ENCODE peak calls at places on chromosomes 16 and 17, in seven cellular contexts. D, Q, W, S, Z, V and U are unnamed samples. For H3K9me3, the result is how much of the 10 kb centered on the place peaks cover.

GRCh38 chr17:32015245-32016013 is 8.2 kb downstream of the LRRC37B start:
- DNase-seq in D (no peak), Q (no peak), W (no peak), S (no peak), Z (peak), V (no peak), U (no peak)

GRCh38 chr17:27438631-27439030 is 17.6 kb upstream of the KSR1 start:
- DNase-seq in D (no peak), Q (no peak), W (no peak), S (no peak), Z (no peak), V (no peak), U (no peak)

GRCh38 chr16:84357191-84357651 is 11.1 kb upstream of the ATP2C2 start:
- DNase-seq in D (no peak), Q (no peak), W (no peak), S (no peak), Z (peak), V (no peak), U (no peak)

GRCh38 chr17:81157848-81158687 is 7.2 kb upstream of the PVALEF start:
- DNase-seq in D (no peak), Q (no peak), W (no peak), S (no peak), Z (no peak), V (no peak), U (no peak)

GRCh38 chr16:11155284-11155806 is 100.7 kb downstream of the SOCS1 start:
- DNase-seq in D (no peak), Q (no peak), W (no peak), S (no peak), Z (peak), V (peak), U (no peak)

GRCh38 chr16:56195151-56195550 is 3.9 kb downstream of the GNAO1 start:
- DNase-seq in D (no peak), Q (no peak), W (no peak), S (no peak), Z (peak), V (no peak), U (no peak)

GRCh38 chr16:25020112-25020591 is 5.0 kb upstream of the ARHGAP17 start:
- DNase-seq in D (no peak), Q (no peak), W (no peak), S (no peak), Z (no peak), V (no peak), U (no peak)

GRCh38 chr17:1485311-1485747 is 7.2 kb downstream of the MYO1C start:
- DNase-seq in D (peak), Q (peak), W (no peak), S (no peak), Z (peak), V (no peak), U (peak)

GRCh38 chr16:50888486-50889261 is 146.8 kb downstream of the CYLD start:
- DNase-seq in D (no peak), Q (no peak), W (no peak), S (no peak), Z (no peak), V (no peak), U (peak)

GRCh38 chr17:64694207-64694606 is 32.1 kb upstream of the SMURF2 start:
- DNase-seq in D (no peak), Q (peak), W (no peak), S (peak), Z (peak), V (no peak), U (peak)

GRCh38 chr16:86990451-86990850 is 326.7 kb downstream of the C16orf95 start:
- DNase-seq in D (no peak), Q (no peak), W (no peak), S (no peak), Z (no peak), V (no peak), U (no peak)

GRCh38 chr17:27535178-27535928 is 79.1 kb downstream of the KSR1 start:
- DNase-seq in D (no peak), Q (no peak), W (no peak), S (no peak), Z (no peak), V (no peak), U (no peak)

GRCh38 chr16:72995151-72995881 is 52.6 kb downstream of the ZFHX3 start:
- DNase-seq in D (peak), Q (no peak), W (no peak), S (no peak), Z (no peak), V (no peak), U (peak)

GRCh38 chr17:1162116-1162855 is 17.5 kb downstream of the ABR start:
- DNase-seq in D (no peak), Q (no peak), W (no peak), S (no peak), Z (no peak), V (no peak), U (no peak)

GRCh38 chr16:87416826-87417471 is 24.8 kb downstream of the MAP1LC3B start:
- DNase-seq in D (peak), Q (no peak), W (no peak), S (peak), Z (peak), V (no peak), U (no peak)

GRCh38 chr17:13941781-13942180 is 127.5 kb upstream of the COX10 start:
- DNase-seq in D (no peak), Q (no peak), W (no peak), S (no peak), Z (no peak), V (no peak), U (no peak)

GRCh38 chr17:979211-979538 is 401 bp downstream of the NXN start:
- DNase-seq in D (no peak), Q (no peak), W (no peak), S (no peak), Z (no peak), V (no peak), U (no peak)

GRCh38 chr16:66521951-66522771 is 27.8 kb downstream of the TK2 start:
- DNase-seq in D (no peak), Q (no peak), W (peak), S (no peak), Z (peak), V (no peak), U (no peak)

GRCh38 chr16:3655791-3656490 is 1.4 kb downstream of the DNASE1 start:
- DNase-seq in D (no peak), Q (no peak), W (no peak), S (no peak), Z (no peak), V (no peak), U (no peak)

GRCh38 chr17:82232322-82232785 is 3.5 kb downstream of the SLC16A3 start:
- DNase-seq in D (no peak), Q (peak), W (no peak), S (no peak), Z (no peak), V (no peak), U (peak)

GRCh38 chr16:51150894-51151320 is at the start of gene SALL1:
- DNase-seq in D (peak), Q (no peak), W (no peak), S (no peak), Z (no peak), V (no peak), U (no peak)

GRCh38 chr16:77647726-77648125 is 74.6 kb upstream of the NUDT7 start:
- DNase-seq in D (no peak), Q (no peak), W (no peak), S (no peak), Z (no peak), V (no peak), U (no peak)

GRCh38 chr17:18201108-18201507 is 17.5 kb downstream of the ALKBH5 start:
- DNase-seq in D (no peak), Q (no peak), W (no peak), S (no peak), Z (no peak), V (no peak), U (no peak)

GRCh38 chr17:5785343-5785742 is 201.0 kb upstream of the NLRP1 start:
- DNase-seq in D (no peak), Q (no peak), W (no peak), S (no peak), Z (no peak), V (no peak), U (no peak)

GRCh38 chr17:10646393-10646990 is 10.6 kb downstream of the MYH3 start:
- DNase-seq in D (peak), Q (peak), W (peak), S (peak), Z (peak), V (peak), U (no peak)

GRCh38 chr17:67912088-67912487 is 84.2 kb downstream of the C17orf58 start:
- DNase-seq in D (no peak), Q (no peak), W (no peak), S (no peak), Z (no peak), V (no peak), U (no peak)

GRCh38 chr17:67911038-67911782 is 85.1 kb downstream of the C17orf58 start:
- DNase-seq in D (no peak), Q (no peak), W (no peak), S (no peak), Z (no peak), V (no peak), U (no peak)

GRCh38 chr17:67912656-67913055 is 83.6 kb downstream of the C17orf58 start:
- DNase-seq in D (no peak), Q (no peak), W (no peak), S (no peak), Z (no peak), V (no peak), U (no peak)
- H3K9me3 ChIP-seq in D (under half), Q (under half), W (under half), S (under half), Z (under half), V (under half), U (under half)

DNA sequence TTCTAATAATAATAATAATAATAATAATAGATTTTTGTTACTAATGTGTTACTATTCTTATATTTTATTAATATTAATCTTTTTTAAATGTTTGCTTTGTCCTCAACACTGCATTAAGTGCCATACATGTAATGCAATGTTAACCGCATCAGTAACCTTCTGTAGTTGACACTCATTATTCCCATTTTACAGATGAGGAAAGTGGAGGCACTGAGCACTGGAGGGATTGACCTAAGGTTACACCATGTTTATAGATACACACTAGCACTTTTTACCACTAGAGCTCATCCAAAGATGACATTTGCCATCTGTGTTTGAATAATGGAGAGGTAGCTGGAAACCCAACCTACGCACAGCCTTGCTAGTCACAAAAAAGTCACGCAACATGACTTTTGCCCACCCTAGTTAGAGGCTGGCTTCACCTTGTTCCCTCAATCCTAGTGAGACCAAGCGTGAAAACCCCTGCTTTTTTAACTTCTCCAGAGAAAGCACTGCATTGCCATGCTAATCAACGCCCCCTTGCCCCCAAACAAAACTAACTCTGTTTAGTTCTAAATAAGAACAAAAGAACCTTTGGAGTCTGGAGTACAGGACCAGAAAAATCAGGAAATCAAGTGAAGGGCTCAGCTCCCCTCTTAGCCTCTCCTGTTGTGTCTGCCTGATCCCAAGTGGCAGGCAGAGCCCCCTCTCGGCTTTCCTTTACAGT is 2.3 kb downstream of the ARSG start:
- DNase-seq in D (peak), Q (no peak), W (no peak), S (no peak), Z (no peak), V (no peak), U (no peak)
- H3K4me3 ChIP-seq in D (no peak), Q (no peak), W (no peak), S (no peak), Z (no peak), V (no peak), U (no peak)

DNA sequence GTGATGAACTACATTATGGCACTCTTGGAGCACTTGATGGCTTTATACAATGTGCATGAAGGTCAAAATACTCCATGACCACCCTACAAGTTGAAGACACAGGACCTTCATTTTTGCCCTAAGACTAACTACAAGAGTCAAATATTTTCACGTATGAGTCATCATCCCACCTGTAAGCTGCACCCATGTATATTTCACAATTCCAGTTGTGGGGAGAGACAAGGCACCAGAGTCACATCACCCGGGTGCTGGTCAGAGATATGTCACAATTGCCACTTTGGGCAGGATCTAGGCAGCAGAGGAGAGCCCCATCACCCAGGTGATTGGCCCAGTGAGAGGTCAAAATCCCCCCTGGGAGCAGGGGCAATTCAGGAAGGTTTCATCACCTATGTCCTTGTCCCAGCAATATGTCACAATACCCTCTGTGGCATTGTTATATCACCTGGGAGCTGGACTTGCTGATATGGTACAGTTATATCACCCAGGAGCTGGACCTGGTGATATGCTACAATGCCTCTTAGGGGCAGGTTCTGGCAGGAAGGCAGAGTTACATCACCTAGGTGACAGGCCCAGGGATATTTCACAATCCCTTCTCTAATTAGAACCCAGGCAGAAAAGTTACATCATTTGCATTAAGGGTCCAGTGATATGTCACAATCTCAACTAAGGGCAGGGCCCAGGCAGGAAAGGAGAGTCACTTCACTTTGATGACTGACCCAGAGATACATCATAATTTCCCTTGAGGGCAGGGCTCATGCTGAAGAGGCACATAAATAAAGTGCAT is 1839.2 kb downstream of the TP53TG3F start:
- DNase-seq in D (no peak), Q (no peak), W (no peak), S (no peak), Z (no peak), V (no peak), U (no peak)
- H3K9me3 ChIP-seq in D (under half), Q (under half), W (under half), S (under half), Z (under half), V (under half), U (under half)

DNA sequence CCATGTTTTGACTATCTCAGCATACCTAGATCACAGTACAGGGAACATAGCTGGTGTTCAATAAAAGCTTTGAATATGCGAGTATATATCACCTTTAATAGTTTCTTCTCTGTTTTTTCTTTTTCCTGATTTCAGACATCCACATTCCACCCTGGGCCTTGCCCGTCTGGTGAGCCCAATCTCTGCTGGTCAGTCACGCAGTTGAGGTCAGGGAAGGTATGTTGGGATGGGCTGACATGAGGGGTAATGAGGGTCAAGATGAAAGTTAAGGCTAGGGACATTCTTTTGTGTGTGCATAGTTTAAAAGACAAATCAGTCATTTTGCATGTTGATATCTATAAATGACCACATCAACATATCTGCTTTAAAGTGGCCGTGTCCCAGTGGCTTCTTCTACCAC is 33.1 kb downstream of the KCNJ16 start:
- DNase-seq in D (no peak), Q (no peak), W (no peak), S (no peak), Z (no peak), V (no peak), U (no peak)
- H3K4me3 ChIP-seq in D (no peak), Q (no peak), W (no peak), S (no peak), Z (no peak), V (no peak), U (no peak)

GRCh38 chr16:8138666-8139065 is 451.6 kb downstream of the TMEM114 start:
- DNase-seq in D (no peak), Q (no peak), W (no peak), S (no peak), Z (no peak), V (no peak), U (no peak)

DNA sequence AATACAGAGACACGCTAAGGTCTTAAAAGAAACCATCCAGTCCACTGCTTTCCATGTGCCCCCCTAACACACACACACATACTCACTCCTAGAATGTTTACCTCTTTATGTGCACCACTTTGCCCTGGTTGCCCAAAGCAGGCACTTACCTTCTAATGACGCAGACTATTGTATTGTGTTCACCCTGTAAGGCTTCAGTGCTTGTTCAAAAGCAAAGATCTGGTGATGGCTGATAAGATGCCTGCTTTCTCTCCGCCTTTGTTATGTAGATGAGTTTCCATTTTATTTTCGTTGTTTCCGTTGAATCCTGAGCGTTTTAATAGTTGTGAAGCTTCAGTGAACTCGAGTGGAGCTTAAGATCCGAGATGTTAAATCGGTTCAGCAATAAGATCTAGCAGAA is 452.7 kb downstream of the TMEM114 start:
- DNase-seq in D (peak), Q (no peak), W (no peak), S (no peak), Z (no peak), V (no peak), U (no peak)
- H3K9me3 ChIP-seq in D (under half), Q (under half), W (under half), S (under half), Z (under half), V (under half), U (under half)

DNA sequence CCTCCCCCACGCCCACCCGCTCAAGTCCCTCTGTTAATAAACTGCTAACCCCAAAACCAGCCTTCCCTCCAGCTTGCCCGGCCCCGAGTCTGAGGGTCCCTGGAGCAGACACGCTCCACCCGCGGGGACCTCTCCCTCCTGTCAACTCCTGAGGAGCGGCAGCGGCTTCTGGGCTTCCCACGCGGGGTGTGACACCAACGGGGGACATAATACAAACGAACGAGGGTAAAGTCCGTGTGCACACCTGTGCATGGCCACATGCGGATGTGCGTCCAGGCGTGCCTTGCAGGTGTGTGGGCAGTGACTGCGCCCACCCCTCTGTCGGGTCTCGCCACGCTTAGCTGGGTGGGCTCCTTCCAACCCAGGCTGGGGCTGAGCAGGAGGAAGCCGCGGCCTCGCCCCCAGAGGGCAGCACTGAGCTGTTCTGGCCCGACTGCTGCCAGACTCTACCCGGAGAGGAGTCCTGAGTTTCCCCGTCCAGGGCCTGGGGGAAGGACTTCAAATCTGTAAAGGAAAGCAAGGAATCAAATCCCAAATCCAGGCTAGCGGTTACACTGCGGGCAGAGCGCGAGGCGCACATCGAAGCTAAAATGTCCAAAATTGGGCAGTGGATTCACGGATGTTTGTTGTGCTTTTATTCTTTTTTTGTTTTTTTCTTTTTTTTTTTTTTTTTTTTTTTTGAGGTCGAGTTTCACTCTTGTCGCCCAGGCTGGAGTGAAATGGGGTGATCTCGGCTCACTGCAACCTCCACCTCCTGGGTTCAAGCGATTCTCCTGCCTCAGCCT is 24.2 kb upstream of the KRT17 start:
- DNase-seq in D (peak), Q (peak), W (peak), S (peak), Z (peak), V (peak), U (peak)
- H3K4me3 ChIP-seq in D (peak), Q (peak), W (peak), S (peak), Z (peak), V (peak), U (peak)

GRCh38 chr16:35414139-35414538 is 1954.7 kb downstream of the TP53TG3F start:
- DNase-seq in D (no peak), Q (no peak), W (no peak), S (no peak), Z (no peak), V (no peak), U (no peak)
- H3K9me3 ChIP-seq in D (under half), Q (under half), W (under half), S (under half), Z (under half), V (under half), U (under half)